ENCODE peak calls at places on chromosome 7, in six cellular contexts. F is DMS 273 treated with DMSO at 0.1 percent for 48 hours, Q is anterior cingulate cortex, Z is C1 segment of cervical spinal cord, G is GM06990, P is GM13977. D is an unnamed sample.

GRCh38 chr7:14754631-14755030 is 147.9 kb downstream of the DGKB start:
- DNase-seq in F (no peak), Q (no peak), Z (no peak), G (no peak), P (no peak), D (no peak)

GRCh38 chr7:17408245-17408903 is 109.9 kb downstream of the AHR start:
- DNase-seq in F (no peak), Q (no peak), Z (no peak), G (no peak), P (no peak), D (no peak)

GRCh38 chr7:151836191-151836926 is 40.6 kb downstream of the PRKAG2 start:
- DNase-seq in F (no peak), Q (no peak), Z (no peak), G (no peak), P (no peak), D (no peak)

GRCh38 chr7:8018961-8019360 is 50.4 kb downstream of the GLCCI1 start:
- DNase-seq in F (no peak), Q (no peak), Z (no peak), G (peak), P (no peak), D (no peak)

GRCh38 chr7:23941551-23941950 is 231.5 kb downstream of the STK31 start:
- DNase-seq in F (no peak), Q (no peak), Z (no peak), G (no peak), P (no peak), D (no peak)

GRCh38 chr7:29332027-29332806 is 137.6 kb downstream of the CHN2 start:
- DNase-seq in F (no peak), Q (peak), Z (no peak), G (no peak), P (no peak), D (no peak)

GRCh38 chr7:30247546-30248386 is 36.6 kb upstream of the ZNRF2 start:
- DNase-seq in F (no peak), Q (no peak), Z (no peak), G (no peak), P (no peak), D (no peak)

GRCh38 chr7:34900891-34901493 is 136.3 kb downstream of the DPY19L1 start:
- DNase-seq in F (peak), Q (no peak), Z (no peak), G (no peak), P (peak), D (no peak)

GRCh38 chr7:143385891-143386781 is 5.0 kb downstream of the ZYX start:
- DNase-seq in F (no peak), Q (no peak), Z (no peak), G (no peak), P (no peak), D (no peak)

GRCh38 chr7:18753972-18754610 is 258.5 kb downstream of the HDAC9 start:
- DNase-seq in F (no peak), Q (no peak), Z (no peak), G (no peak), P (no peak), D (no peak)

GRCh38 chr7:1558181-1558811 is 2.3 kb upstream of the TMEM184A start:
- DNase-seq in F (no peak), Q (no peak), Z (no peak), G (no peak), P (no peak), D (no peak)

GRCh38 chr7:106521115-106521514 is 139.8 kb downstream of the CCDC71L start:
- DNase-seq in F (no peak), Q (no peak), Z (no peak), G (no peak), P (peak), D (no peak)

GRCh38 chr7:144884913-144885312 is 49.1 kb upstream of the TPK1 start:
- DNase-seq in F (no peak), Q (no peak), Z (no peak), G (no peak), P (no peak), D (no peak)

GRCh38 chr7:99451936-99452335 is 13.2 kb downstream of the CPSF4 start:
- DNase-seq in F (no peak), Q (peak), Z (peak), G (no peak), P (no peak), D (peak)

GRCh38 chr7:50265968-50266694 is 38.4 kb upstream of the IKZF1 start:
- DNase-seq in F (no peak), Q (no peak), Z (no peak), G (no peak), P (no peak), D (no peak)

GRCh38 chr7:148622887-148623585 is 32.5 kb downstream of the C7orf33 start:
- DNase-seq in F (peak), Q (no peak), Z (no peak), G (no peak), P (no peak), D (no peak)

GRCh38 chr7:1555046-1555812 is 776 bp downstream of the TMEM184A start:
- DNase-seq in F (peak), Q (no peak), Z (no peak), G (no peak), P (no peak), D (no peak)

GRCh38 chr7:7701513-7701912 is 16.9 kb downstream of the RPA3 start:
- DNase-seq in F (no peak), Q (no peak), Z (no peak), G (no peak), P (no peak), D (no peak)

GRCh38 chr7:130356121-130356759 is 11.6 kb downstream of the CPA5 start:
- DNase-seq in F (peak), Q (no peak), Z (no peak), G (no peak), P (no peak), D (no peak)

GRCh38 chr7:111085356-111085755 is 5.6 kb upstream of the LRRN3 start:
- DNase-seq in F (no peak), Q (no peak), Z (no peak), G (no peak), P (no peak), D (no peak)

GRCh38 chr7:157793973-157794763 is 457.4 kb downstream of the DNAJB6 start:
- DNase-seq in F (no peak), Q (no peak), Z (no peak), G (no peak), P (no peak), D (no peak)

GRCh38 chr7:98875501-98875900 is 2.8 kb upstream of the TRRAP start:
- DNase-seq in F (no peak), Q (no peak), Z (no peak), G (no peak), P (no peak), D (no peak)

GRCh38 chr7:157211710-157212109 is 73.0 kb downstream of the UBE3C start:
- DNase-seq in F (peak), Q (peak), Z (no peak), G (no peak), P (no peak), D (no peak)

GRCh38 chr7:151851160-151851751 is 25.7 kb downstream of the PRKAG2 start:
- DNase-seq in F (no peak), Q (peak), Z (peak), G (peak), P (no peak), D (no peak)

GRCh38 chr7:4682621-4683042 is 537 bp downstream of the FOXK1 start:
- DNase-seq in F (no peak), Q (peak), Z (peak), G (peak), P (no peak), D (no peak)

GRCh38 chr7:2585446-2585845 is 26.7 kb downstream of the IQCE start:
- DNase-seq in F (no peak), Q (no peak), Z (no peak), G (no peak), P (no peak), D (no peak)

GRCh38 chr7:149375234-149376008 is 85.4 kb downstream of the ZNF777 start:
- DNase-seq in F (no peak), Q (no peak), Z (no peak), G (no peak), P (no peak), D (no peak)

GRCh38 chr7:73892003-73892975 is 31.3 kb downstream of the TMEM270 start:
- DNase-seq in F (no peak), Q (no peak), Z (no peak), G (no peak), P (no peak), D (no peak)

GRCh38 chr7:76191783-76192240 is 9.9 kb upstream of the SRRM3 start:
- DNase-seq in F (peak), Q (no peak), Z (no peak), G (no peak), P (no peak), D (no peak)

GRCh38 chr7:132782777-132783633 is 206.7 kb upstream of the PLXNA4 start:
- DNase-seq in F (no peak), Q (no peak), Z (no peak), G (no peak), P (no peak), D (no peak)

GRCh38 chr7:132455306-132455705 is 121.0 kb downstream of the PLXNA4 start:
- DNase-seq in F (no peak), Q (no peak), Z (no peak), G (no peak), P (no peak), D (no peak)

GRCh38 chr7:101502466-101503098 is 126.5 kb downstream of the MYL10 start:
- DNase-seq in F (no peak), Q (no peak), Z (no peak), G (no peak), P (no peak), D (no peak)

GRCh38 chr7:128059143-128059975 is 28.1 kb upstream of the LRRC4 start:
- DNase-seq in F (no peak), Q (no peak), Z (no peak), G (no peak), P (no peak), D (no peak)

GRCh38 chr7:38679419-38679818 is 48.2 kb upstream of the AMPH start:
- DNase-seq in F (no peak), Q (no peak), Z (no peak), G (no peak), P (no peak), D (no peak)

GRCh38 chr7:119037941-119038340 is 813.4 kb downstream of the ANKRD7 start:
- DNase-seq in F (no peak), Q (no peak), Z (no peak), G (no peak), P (no peak), D (no peak)

D was measured in amygdala.